ENCODE peak calls at places on chromosomes 12 and 14, in six cellular contexts. D is LoVo, Z is pancreas, B is endothelial cell, L is lung microvascular endothelial cell, H is GM23338. X is an unnamed sample.

GRCh38 chr12:103442822-103443221 is 52.9 kb downstream of the C12orf42 start:
- DNase-seq in L (no peak), Z (no peak), H (no peak), B (no peak), D (no peak), X (no peak)

GRCh38 chr12:96828169-96828789 is 78.8 kb upstream of the NEDD1 start:
- DNase-seq in B (no peak), H (peak), Z (no peak), D (no peak), L (no peak), X (no peak)

GRCh38 chr12:116933101-116933500 is 22.4 kb downstream of the FBXW8 start:
- DNase-seq in B (no peak), L (no peak), Z (no peak), H (no peak), D (no peak), X (no peak)

GRCh38 chr14:94541234-94541975 is 19.8 kb upstream of the SERPINA4 start:
- DNase-seq in D (no peak), H (no peak), L (no peak), Z (no peak), B (no peak), X (no peak)

GRCh38 chr14:69291891-69292586 is 32.1 kb downstream of the GALNT16 start:
- DNase-seq in B (no peak), Z (no peak), D (no peak), H (no peak), L (no peak), X (no peak)

GRCh38 chr14:42980419-42980818 is 1373.7 kb downstream of the LRFN5 start:
- DNase-seq in L (no peak), D (no peak), H (peak), Z (no peak), B (no peak), X (no peak)

GRCh38 chr12:29103539-29103974 is 45.5 kb upstream of the FAR2 start:
- DNase-seq in B (no peak), L (no peak), D (no peak), H (no peak), Z (no peak), X (no peak)

GRCh38 chr14:68513838-68514610 is 278.8 kb downstream of the ZFP36L1 start:
- DNase-seq in Z (no peak), B (no peak), H (no peak), L (no peak), D (no peak), X (no peak)

GRCh38 chr14:94124582-94125377 is 4.6 kb downstream of the IFI27L2 start:
- DNase-seq in D (no peak), B (no peak), Z (no peak), L (no peak), H (no peak), X (no peak)

GRCh38 chr14:76186318-76187027 is 34.8 kb downstream of the GPATCH2L start:
- DNase-seq in D (no peak), L (no peak), H (no peak), Z (no peak), B (no peak), X (no peak)

GRCh38 chr14:104676130-104676693 is 13.2 kb upstream of the INF2 start:
- DNase-seq in L (no peak), B (no peak), Z (no peak), H (no peak), D (no peak), X (no peak)

GRCh38 chr14:81398196-81398891 is 1.8 kb downstream of the STON2 start:
- DNase-seq in Z (no peak), H (no peak), D (no peak), B (no peak), L (no peak), X (no peak)

X was measured in left ventricle myocardium inferior.